ENCODE peak calls at places on chromosomes 4 and X, in nine cellular contexts. B, X, A, D, C, Q, J, P and R are unnamed samples.

GRCh38 chrX:8955521-8955920 is 78.4 kb downstream of the FAM9B start:
- DNase-seq in P (no peak), X (no peak), D (no peak), J (peak; percentile 37), A (no peak), C (no peak), B (no peak), Q (no peak), R (no peak)

GRCh38 chrX:120457766-120458180 is 11.3 kb downstream of the LAMP2 start:
- DNase-seq in P (no peak), D (no peak), B (no peak), A (peak; percentile 38), J (peak; percentile 82), X (no peak), Q (no peak), C (no peak), R (no peak)

GRCh38 chr4:117596917-117597316 is 437.4 kb upstream of the NDST3 start:
- DNase-seq in X (no peak), A (no peak), J (no peak), D (no peak), P (no peak), Q (no peak), C (no peak), B (no peak), R (no peak)

GRCh38 chrX:259692-260355 is 21.4 kb upstream of the PLCXD1 start:
- DNase-seq in D (no peak), P (no peak), A (no peak), X (no peak), B (no peak), J (no peak), C (no peak), Q (no peak), R (no peak)

GRCh38 chrX:20252392-20253231 is 14.1 kb downstream of the RPS6KA3 start:
- DNase-seq in D (no peak), X (no peak), C (peak; percentile 9), B (no peak), P (peak; percentile 2), Q (no peak), A (no peak), J (peak; percentile 33), R (no peak)

GRCh38 chr4:29908276-29908675 is 811.9 kb upstream of the PCDH7 start:
- DNase-seq in D (no peak), B (no peak), X (no peak), Q (no peak), P (no peak), C (no peak), J (no peak), A (no peak), R (no peak)

GRCh38 chrX:39675619-39676018 is 422.1 kb downstream of the BCOR start:
- DNase-seq in P (no peak), J (peak; percentile 35), B (no peak), D (no peak), Q (no peak), X (no peak), C (no peak), A (no peak), R (no peak)

GRCh38 chr4:121989715-121990114 is 37.9 kb upstream of the TRPC3 start:
- DNase-seq in J (peak; percentile 25), A (peak; percentile 24), Q (no peak), X (no peak), B (no peak), C (no peak), D (no peak), P (no peak), R (no peak)

GRCh38 chr4:84545093-84545492 is 37.8 kb upstream of the CDS1 start:
- DNase-seq in Q (no peak), D (no peak), B (no peak), J (no peak), P (no peak), X (no peak), C (no peak), A (no peak), R (no peak)

GRCh38 chrX:154366666-154367055 is 7.8 kb downstream of the FLNA start:
- DNase-seq in A (no peak), Q (no peak), J (peak; percentile 34), D (no peak), C (no peak), B (peak; percentile 30), X (no peak), P (no peak), R (no peak)

GRCh38 chrX:110397353-110397752 is 38.7 kb downstream of the RTL9 start:
- DNase-seq in A (no peak), C (no peak), Q (no peak), B (no peak), J (no peak), P (no peak), D (no peak), X (no peak), R (no peak)

GRCh38 chr4:77167173-77167572 is 10.2 kb downstream of the CCNG2 start:
- DNase-seq in B (no peak), C (no peak), J (no peak), P (no peak), Q (no peak), A (no peak), X (no peak), D (no peak), R (no peak)

GRCh38 chrX:121122332-121122731 is 74.9 kb downstream of the GLUD2 start:
- DNase-seq in C (no peak), J (no peak), P (no peak), D (no peak), X (no peak), Q (no peak), A (no peak), B (no peak), R (no peak)

GRCh38 chrX:151396042-151396826 is 772 bp upstream of the VMA21 start:
- DNase-seq in C (peak; percentile 58), X (peak; percentile 4), D (no peak), J (peak; percentile 74), P (peak; percentile 86), A (peak; percentile 22), Q (peak; percentile 7), B (no peak), R (peak; percentile 63)

GRCh38 chrX:63889001-63889400 is 104.0 kb upstream of the ARHGEF9 start:
- DNase-seq in D (no peak), B (no peak), P (no peak), Q (peak; percentile 64), J (peak; percentile 84), C (no peak), A (no peak), X (no peak), R (no peak)

GRCh38 chr4:20700007-20700761 is at the start of gene PACRGL:
- DNase-seq in Q (peak; percentile 68), J (peak; percentile 88), A (peak; percentile 87), B (peak; percentile 93), D (peak; percentile 38), P (peak; percentile 97), C (peak; percentile 91), X (peak; percentile 86), R (peak; percentile 91)

GRCh38 chr4:54658321-54659093 is 750 bp downstream of the KIT start:
- DNase-seq in Q (peak; percentile 40), B (peak; percentile 55), J (peak; percentile 54), A (no peak), X (no peak), P (peak; percentile 62), D (no peak), C (no peak), R (peak; percentile 13)

GRCh38 chr4:156596026-156596425 is 375.6 kb downstream of the PDGFC start:
- DNase-seq in D (no peak), X (no peak), A (no peak), P (no peak), J (peak; percentile 43), Q (peak; percentile 51), C (no peak), B (no peak), R (no peak)